ENCODE peak calls at places on chromosomes 6 and 20, in seven cellular contexts. L, F, O, T, B, D and M are unnamed samples.

GRCh38 chr20:57619053-57619831 is 984 bp downstream of the ZBP1 start:
- DNase-seq in F (peak), D (peak), T (no peak), O (peak), B (no peak), L (no peak), M (peak)

GRCh38 chr20:49446808-49447207 is 35.7 kb downstream of the KCNB1 start:
- DNase-seq in B (no peak), T (no peak), O (no peak), D (no peak), F (peak), L (peak), M (no peak)

GRCh38 chr6:80098392-80098791 is 8.1 kb upstream of the BCKDHB start:
- DNase-seq in B (no peak), L (no peak), F (no peak), O (no peak), T (no peak), D (no peak), M (no peak)

GRCh38 chr6:154164397-154164796 is 125.4 kb downstream of the OPRM1 start:
- DNase-seq in T (no peak), B (no peak), L (peak), D (no peak), F (peak), O (no peak), M (no peak)

GRCh38 chr6:114142256-114142655 is 171.3 kb upstream of the HDAC2 start:
- DNase-seq in D (no peak), L (no peak), B (no peak), F (no peak), T (peak), O (no peak), M (no peak)

GRCh38 chr20:986733-987355 is 15.3 kb downstream of the RSPO4 start:
- DNase-seq in D (no peak), T (peak), O (no peak), L (no peak), F (no peak), B (no peak), M (no peak)

GRCh38 chr6:143700684-143701342 is 23.0 kb downstream of the PHACTR2 start:
- DNase-seq in O (no peak), T (no peak), D (no peak), F (no peak), B (no peak), L (no peak), M (no peak)

GRCh38 chr20:24805456-24806233 is 143.4 kb upstream of the CST7 start:
- DNase-seq in O (no peak), T (no peak), L (no peak), F (peak), B (no peak), D (no peak), M (no peak)

GRCh38 chr6:141326426-141326825 is 806.3 kb upstream of the GJE1 start:
- DNase-seq in B (no peak), T (peak), D (no peak), F (no peak), L (peak), O (no peak), M (no peak)

GRCh38 chr6:15712813-15713212 is 50.0 kb upstream of the DTNBP1 start:
- DNase-seq in B (no peak), D (no peak), L (no peak), T (no peak), O (no peak), F (no peak), M (no peak)

GRCh38 chr20:31710423-31711250 is 12.0 kb downstream of the BCL2L1 start:
- DNase-seq in F (peak), T (no peak), D (no peak), O (no peak), L (no peak), B (no peak), M (no peak)

GRCh38 chr20:32521780-32522524 is 63.2 kb downstream of the NOL4L start:
- DNase-seq in F (peak), T (peak), L (peak), D (peak), O (peak), B (peak), M (peak)

GRCh38 chr6:157898169-157898568 is 75.1 kb downstream of the SNX9 start:
- DNase-seq in T (no peak), O (no peak), B (no peak), L (no peak), D (peak), F (no peak), M (no peak)

GRCh38 chr6:46407785-46408530 is 83.3 kb downstream of the RCAN2 start:
- DNase-seq in O (no peak), B (no peak), L (no peak), F (no peak), T (no peak), D (no peak), M (no peak)

GRCh38 chr6:136669299-136669699 is 119.1 kb upstream of the MAP7 start:
- DNase-seq in L (no peak), F (no peak), O (no peak), T (peak), B (no peak), D (no peak), M (no peak)

GRCh38 chr6:101398716-101399626 is 5.5 kb downstream of the GRIK2 start:
- DNase-seq in L (no peak), B (no peak), D (no peak), O (no peak), F (no peak), T (no peak), M (no peak)

GRCh38 chr6:100663219-100663863 is 198.6 kb upstream of the SIM1 start:
- DNase-seq in T (peak), L (no peak), B (no peak), O (no peak), D (no peak), F (no peak), M (no peak)

GRCh38 chr6:112478036-112478435 is 130.9 kb downstream of the RFPL4B start:
- DNase-seq in L (no peak), T (no peak), F (no peak), O (no peak), D (no peak), B (no peak), M (no peak)

GRCh38 chr6:131038612-131039344 is 24.3 kb downstream of the EPB41L2 start:
- DNase-seq in T (no peak), F (no peak), B (no peak), D (no peak), L (no peak), O (no peak), M (no peak)

GRCh38 chr6:157246771-157247484 is 76.4 kb downstream of the TMEM242 start:
- DNase-seq in D (no peak), L (no peak), O (no peak), T (no peak), B (no peak), F (no peak), M (no peak)

GRCh38 chr6:5679696-5680494 is 326.8 kb downstream of the NRN1 start:
- DNase-seq in L (no peak), F (no peak), T (no peak), B (no peak), O (peak), D (peak), M (no peak)

GRCh38 chr6:146859206-146859605 is 260.4 kb downstream of the ADGB start:
- DNase-seq in O (no peak), T (no peak), B (no peak), F (no peak), D (no peak), L (no peak), M (no peak)

GRCh38 chr6:126804255-126805064 is 314.0 kb upstream of the RSPO3 start:
- DNase-seq in B (no peak), T (peak), L (peak), D (peak), O (no peak), F (no peak), M (no peak)

GRCh38 chr6:26352315-26352714 is 12.7 kb upstream of the BTN3A2 start:
- DNase-seq in L (no peak), O (no peak), D (no peak), T (no peak), B (no peak), F (no peak), M (no peak)

GRCh38 chr20:539848-540247 is 3.7 kb downstream of the CSNK2A1 start:
- DNase-seq in L (peak), O (no peak), D (no peak), B (no peak), F (no peak), T (no peak), M (no peak)

DNA sequence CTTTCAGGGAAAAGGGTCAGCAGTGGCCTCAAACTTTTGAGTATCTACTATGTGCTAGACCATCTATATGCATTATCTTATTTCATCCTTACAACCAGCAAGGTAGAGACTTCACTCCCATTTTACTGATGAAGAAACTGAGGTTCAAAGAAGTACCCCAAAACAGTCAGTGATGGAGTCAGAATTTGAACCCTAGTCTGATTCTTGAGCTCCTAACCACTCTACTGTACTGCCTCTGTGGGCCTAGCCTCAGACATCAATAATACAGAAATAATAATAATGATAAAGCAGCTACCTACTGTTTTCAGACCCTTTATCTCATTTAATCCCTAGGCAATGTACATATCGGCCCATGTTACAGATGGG is 8.4 kb downstream of the ADA start:
- DNase-seq in B (no peak), D (no peak), F (no peak), O (no peak), L (no peak), T (no peak), M (no peak)
- TF ChIP-seq CTCF in B (no peak), D (no peak), F (no peak), O (no peak), L (no peak), T (no peak), M (no peak)

GRCh38 chr20:40703981-40704530 is 15.0 kb upstream of the MAFB start:
- DNase-seq in T (no peak), F (no peak), L (no peak), B (no peak), D (no peak), O (no peak), M (no peak)

GRCh38 chr20:40705413-40705812 is 16.4 kb upstream of the MAFB start:
- DNase-seq in L (no peak), O (no peak), B (no peak), D (no peak), T (no peak), F (no peak), M (no peak)

GRCh38 chr20:40698744-40699143 is 9.7 kb upstream of the MAFB start:
- DNase-seq in D (no peak), F (no peak), O (no peak), T (no peak), B (no peak), L (no peak), M (no peak)

GRCh38 chr20:40704828-40705227 is 15.8 kb upstream of the MAFB start:
- DNase-seq in D (no peak), F (no peak), O (no peak), L (no peak), T (no peak), B (no peak), M (no peak)

DNA sequence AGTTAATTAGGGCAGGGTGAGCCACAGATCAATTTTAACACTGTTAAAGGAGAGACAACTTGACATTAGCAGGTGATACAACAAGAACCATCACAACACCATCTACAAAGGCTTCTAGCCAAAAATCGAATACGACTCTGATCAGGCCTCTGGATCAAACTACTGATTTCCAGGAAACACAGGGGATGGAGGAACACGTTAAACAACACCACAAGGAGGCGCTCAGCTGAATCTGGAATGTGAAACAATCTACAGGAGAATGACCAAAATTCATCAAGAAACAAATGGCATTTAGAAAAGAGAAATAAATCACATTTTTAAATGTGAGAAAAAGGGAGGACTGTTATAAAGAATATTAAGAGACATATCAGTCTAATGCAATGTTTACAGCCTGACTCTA is 13.5 kb upstream of the MAFB start:
- DNase-seq in L (no peak), D (no peak), O (no peak), F (no peak), B (no peak), T (no peak), M (no peak)
- TF ChIP-seq CTCF in L (no peak), D (peak), O (no peak), F (no peak), B (peak), T (no peak), M (no peak)

GRCh38 chr20:38725458-38725958 is 1.2 kb downstream of the SLC32A1 start:
- DNase-seq in L (no peak), T (no peak), B (no peak), D (no peak), F (no peak), O (no peak), M (no peak)

GRCh38 chr20:38723982-38724602 is at the start of gene SLC32A1:
- DNase-seq in D (no peak), O (peak), F (no peak), B (no peak), L (no peak), T (no peak), M (no peak)

GRCh38 chr20:38725959-38726848 is 1.9 kb downstream of the SLC32A1 start:
- DNase-seq in L (no peak), B (peak), T (peak), D (no peak), O (peak), F (no peak), M (peak)

GRCh38 chr20:38723069-38723981 is 961 bp upstream of the SLC32A1 start:
- DNase-seq in O (peak), B (no peak), F (no peak), L (no peak), T (no peak), D (no peak), M (no peak)

DNA sequence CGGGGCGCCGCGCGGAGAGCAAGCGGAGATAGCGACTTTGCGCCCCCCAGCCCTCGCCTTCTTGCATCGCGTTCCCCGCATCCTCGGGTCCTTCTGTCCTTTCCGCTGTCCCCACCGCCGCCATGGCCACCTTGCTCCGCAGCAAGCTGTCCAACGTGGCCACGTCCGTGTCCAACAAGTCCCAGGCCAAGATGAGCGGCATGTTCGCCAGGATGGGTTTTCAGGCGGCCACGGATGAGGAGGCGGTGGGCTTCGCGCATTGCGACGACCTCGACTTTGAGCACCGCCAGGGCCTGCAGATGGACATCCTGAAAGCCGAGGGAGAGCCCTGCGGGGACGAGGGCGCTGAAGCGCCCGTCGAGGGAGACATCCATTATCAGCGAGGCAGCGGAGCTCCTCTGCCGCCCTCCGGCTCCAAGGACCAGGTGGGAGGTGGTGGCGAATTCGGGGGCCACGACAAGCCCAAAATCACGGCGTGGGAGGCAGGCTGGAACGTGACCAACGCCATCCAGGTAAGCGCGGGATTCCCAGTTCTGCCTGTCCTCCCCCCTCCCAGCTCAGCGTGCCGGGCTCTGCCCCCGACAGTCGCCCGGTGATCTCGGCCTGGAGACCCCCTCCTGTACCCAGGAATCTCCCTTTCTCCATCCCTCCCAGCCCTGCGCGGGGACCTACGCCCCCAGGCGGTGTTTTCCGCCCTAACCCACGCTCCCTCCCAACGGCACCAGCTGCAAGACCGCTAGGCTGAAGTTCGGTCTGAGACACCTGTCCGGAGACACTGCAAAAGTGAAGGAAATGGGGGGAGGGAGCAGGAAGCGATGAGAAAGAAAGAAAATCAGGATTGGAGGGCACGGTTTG is 544 bp downstream of the SLC32A1 start:
- DNase-seq in T (no peak), O (peak), D (peak), B (no peak), F (no peak), L (no peak), M (no peak)
- TF ChIP-seq CTCF in T (no peak), O (no peak), D (peak), B (no peak), F (no peak), L (no peak), M (no peak)

GRCh38 chr6:108164815-108165706 is 761 bp upstream of the NR2E1 start:
- DNase-seq in T (no peak), B (no peak), D (no peak), F (no peak), L (no peak), O (peak), M (no peak)

GRCh38 chr6:108164537-108164814 is 1.3 kb upstream of the NR2E1 start:
- DNase-seq in B (no peak), O (no peak), D (no peak), T (no peak), L (no peak), F (no peak), M (no peak)

GRCh38 chr6:108161724-108162282 is 4.0 kb upstream of the NR2E1 start:
- DNase-seq in B (no peak), O (no peak), L (no peak), T (no peak), D (no peak), F (no peak), M (no peak)

GRCh38 chr6:108163644-108164536 is 1.9 kb upstream of the NR2E1 start:
- DNase-seq in D (no peak), T (no peak), B (no peak), L (no peak), O (no peak), F (no peak), M (no peak)

DNA sequence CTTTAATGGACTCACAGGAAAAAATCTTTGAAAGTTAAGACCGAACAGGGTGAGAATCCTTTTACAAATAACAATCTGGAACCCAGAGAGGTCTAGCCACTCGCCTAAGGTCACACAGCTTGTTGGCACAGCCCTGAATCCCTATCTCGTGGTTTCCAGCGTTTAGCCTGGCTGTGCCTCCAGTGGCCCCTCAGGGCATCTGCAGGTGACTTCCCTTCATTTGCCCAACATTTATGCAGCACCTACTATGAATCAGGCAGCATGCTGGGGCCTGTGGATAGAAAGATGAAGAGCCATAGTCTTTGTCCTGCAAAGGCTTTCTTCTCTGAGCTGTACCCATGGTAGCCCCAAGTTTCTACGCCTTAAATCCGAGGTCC is 2.6 kb upstream of the NR2E1 start:
- DNase-seq in T (no peak), B (no peak), O (no peak), D (peak), L (no peak), F (no peak), M (no peak)
- TF ChIP-seq CTCF in T (no peak), B (peak), O (no peak), D (no peak), L (peak), F (no peak), M (no peak)

DNA sequence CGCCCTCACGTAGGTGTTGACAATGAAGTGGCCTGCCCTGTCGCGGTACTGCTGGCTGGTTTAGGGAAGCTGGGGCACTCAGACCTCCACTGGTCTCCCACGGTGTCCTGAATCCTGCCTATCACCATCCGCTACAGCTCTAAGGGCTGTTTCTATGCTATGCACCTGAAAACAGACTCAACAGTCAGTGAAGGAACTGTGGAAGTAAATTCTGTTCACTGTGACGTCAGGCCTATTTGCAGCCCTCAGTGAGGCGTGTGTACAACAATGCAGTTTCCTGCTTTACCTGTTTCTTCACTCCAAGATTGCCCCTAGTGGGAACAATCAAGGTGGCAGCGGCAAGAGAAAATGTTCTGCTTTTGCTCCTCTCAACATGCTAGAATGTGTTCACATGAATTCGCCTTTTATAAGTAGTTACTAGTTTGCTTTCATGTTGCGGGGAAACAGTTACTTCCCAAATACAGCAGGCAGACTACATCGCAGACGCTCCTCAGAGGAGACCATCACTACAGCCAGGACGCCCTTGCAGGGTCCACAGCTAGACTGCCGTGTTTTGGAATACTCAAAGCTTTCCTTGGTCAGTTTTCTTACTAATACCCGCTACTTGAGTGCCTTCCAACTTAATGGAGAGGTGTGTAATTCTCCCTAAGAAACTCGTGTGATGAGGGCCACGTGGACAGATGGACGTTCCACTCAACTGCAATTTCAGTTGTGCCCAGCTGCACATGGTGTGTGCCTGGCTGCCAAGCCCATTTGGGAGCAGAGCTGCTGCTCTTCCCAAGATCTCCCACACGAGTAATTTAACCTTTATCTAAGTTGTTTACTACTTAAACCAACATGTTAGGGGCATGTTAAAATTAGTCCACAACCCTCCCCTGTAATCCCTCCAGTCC is 25.4 kb downstream of the DIDO1 start:
- DNase-seq in F (no peak), T (peak), D (peak), L (no peak), O (no peak), B (no peak), M (no peak)
- TF ChIP-seq CTCF in F (no peak), T (no peak), D (no peak), L (no peak), O (no peak), B (no peak), M (no peak)